ENCODE peak calls at places on chromosomes 4 and X, in four cellular contexts. N is activated CD4-positive, alpha-beta T cell treated with anti-CD3 and anti-CD28 coated beads for 1 hour; C is Calu3; G is A549. W is an unnamed sample.

GRCh38 chrX:18649498-18649951 is 22.4 kb downstream of the RS1 start:
- DNase-seq in N (no peak), C (no peak), G (no peak), W (no peak)

GRCh38 chrX:130109429-130110378 is 593 bp downstream of the ELF4 start:
- DNase-seq in N (no peak), C (peak), G (peak), W (no peak)

GRCh38 chr4:168651374-168651773 is 154.5 kb downstream of the PALLD start:
- DNase-seq in N (no peak), C (no peak), G (no peak), W (no peak)

GRCh38 chr4:8323947-8324555 is 54.5 kb downstream of the HTRA3 start:
- DNase-seq in N (no peak), C (no peak), G (no peak), W (no peak)

GRCh38 chr4:41287005-41287404 is 30.3 kb downstream of the UCHL1 start:
- DNase-seq in N (no peak), C (no peak), G (peak), W (no peak)

GRCh38 chr4:61214680-61215079 is 14.6 kb downstream of the ADGRL3 start:
- DNase-seq in N (no peak), C (peak), G (no peak), W (no peak)

GRCh38 chr4:119873794-119874325 is 192.8 kb downstream of the MAD2L1 start:
- DNase-seq in N (no peak), C (no peak), G (no peak), W (no peak)

GRCh38 chrX:153792368-153792767 is 1.8 kb downstream of the IDH3G start:
- DNase-seq in N (no peak), C (no peak), G (no peak), W (no peak)

GRCh38 chr4:72031868-72032619 is at the start of gene NPFFR2:
- DNase-seq in N (no peak), C (peak), G (no peak), W (no peak)

GRCh38 chr4:3316146-3316545 is 23.3 kb downstream of the RGS12 start:
- DNase-seq in N (no peak), C (no peak), G (no peak), W (no peak)

GRCh38 chr4:70515342-70516245 is 2.8 kb upstream of the AMTN start:
- DNase-seq in N (no peak), C (no peak), G (peak), W (no peak)

GRCh38 chr4:71472946-71473345 is 134.1 kb downstream of the SLC4A4 start:
- DNase-seq in N (no peak), C (no peak), G (peak), W (no peak)

GRCh38 chr4:67535280-67535840 is 9.9 kb downstream of the CENPC start:
- DNase-seq in N (no peak), C (no peak), G (no peak), W (no peak)

GRCh38 chr4:174061026-174061425 is 222.4 kb downstream of the FBXO8 start:
- DNase-seq in N (no peak), C (no peak), G (no peak), W (no peak)

GRCh38 chr4:41209187-41209586 is 5.2 kb downstream of the APBB2 start:
- DNase-seq in N (no peak), C (no peak), G (no peak), W (no peak)

W was measured in glomerular endothelial cell.